ENCODE peak calls at places on chromosomes 5 and 9, in eight cellular contexts. I is stomach, U is spleen, K is H1, N is sigmoid colon, V is gastrocnemius medialis, D is suprapubic skin, R is esophagus squamous epithelium. J is an unnamed sample.

GRCh38 chr9:120348951-120349429 is 231.0 kb downstream of the CDK5RAP2 start:
- DNase-seq in I (peak; percentile 30), U (no peak), K (peak; percentile 70), N (no peak), V (no peak), D (no peak), R (no peak), J (peak; percentile 35)

GRCh38 chr9:70540016-70540415 is 125.6 kb upstream of the KLF9 start:
- DNase-seq in I (no peak), U (no peak), K (no peak), N (no peak), V (no peak), D (no peak), R (no peak), J (no peak)

GRCh38 chr9:136379401-136379800 is 5.9 kb upstream of the CARD9 start:
- DNase-seq in I (no peak), U (no peak), K (no peak), N (no peak), V (no peak), D (no peak), R (no peak), J (no peak)

GRCh38 chr5:31237159-31237558 is 43.7 kb downstream of the CDH6 start:
- DNase-seq in I (no peak), U (no peak), K (no peak), N (no peak), V (no peak), D (no peak), R (no peak), J (no peak)

GRCh38 chr5:21784487-21784886 is 1068.7 kb downstream of the CDH12 start:
- DNase-seq in I (no peak), U (no peak), K (no peak), N (no peak), V (no peak), D (no peak), R (no peak), J (no peak)

GRCh38 chr5:181200816-181201215 is 4.2 kb downstream of the TRIM7 start:
- DNase-seq in I (no peak), U (peak; percentile 14), K (no peak), N (no peak), V (no peak), D (no peak), R (no peak), J (no peak)

GRCh38 chr5:179795049-179795862 is 1.5 kb downstream of the LTC4S start:
- DNase-seq in I (peak; percentile 31), U (peak; percentile 78), K (peak; percentile 72), N (peak; percentile 70), V (peak; percentile 32), D (peak; percentile 76), R (no peak), J (peak; percentile 86)

GRCh38 chr9:116115731-116116353 is 37.7 kb upstream of the PAPPA start:
- DNase-seq in I (no peak), U (no peak), K (no peak), N (no peak), V (no peak), D (no peak), R (no peak), J (no peak)

GRCh38 chr5:111857633-111858032 is 100.6 kb upstream of the NREP start:
- DNase-seq in I (no peak), U (no peak), K (no peak), N (no peak), V (no peak), D (no peak), R (no peak), J (no peak)

GRCh38 chr5:88607492-88607891 is 275.5 kb downstream of the MEF2C start:
- DNase-seq in I (no peak), U (no peak), K (no peak), N (no peak), V (no peak), D (no peak), R (no peak), J (no peak)

GRCh38 chr5:72818866-72819534 is 2.5 kb downstream of the TNPO1 start:
- DNase-seq in I (peak; percentile 69), U (peak; percentile 89), K (peak; percentile 69), N (peak; percentile 78), V (peak; percentile 67), D (peak; percentile 67), R (no peak), J (peak; percentile 76)

GRCh38 chr5:52956014-52956413 is 33.1 kb upstream of the ITGA2 start:
- DNase-seq in I (no peak), U (no peak), K (no peak), N (no peak), V (no peak), D (no peak), R (no peak), J (no peak)

GRCh38 chr5:40428129-40428528 is 251.6 kb upstream of the PTGER4 start:
- DNase-seq in I (no peak), U (no peak), K (no peak), N (no peak), V (peak; percentile 55), D (no peak), R (no peak), J (no peak)

GRCh38 chr5:159508344-159508743 is 178.1 kb upstream of the IL12B start:
- DNase-seq in I (no peak), U (no peak), K (no peak), N (no peak), V (peak; percentile 29), D (no peak), R (no peak), J (no peak)

GRCh38 chr5:176776916-176777315 is 33.4 kb upstream of the UNC5A start:
- DNase-seq in I (no peak), U (peak; percentile 13), K (peak; percentile 31), N (peak; percentile 14), V (no peak), D (peak; percentile 11), R (no peak), J (no peak)

GRCh38 chr9:71819115-71819739 is 50.9 kb upstream of the CEMIP2 start:
- DNase-seq in I (peak; percentile 45), U (no peak), K (no peak), N (no peak), V (no peak), D (no peak), R (no peak), J (peak; percentile 48)

GRCh38 chr5:27969157-27969556 is 930.8 kb upstream of the CDH9 start:
- DNase-seq in I (no peak), U (no peak), K (no peak), N (no peak), V (no peak), D (no peak), R (no peak), J (no peak)

GRCh38 chr5:58505502-58505901 is 14.3 kb downstream of the GAPT start:
- DNase-seq in I (peak; percentile 28), U (no peak), K (no peak), N (no peak), V (no peak), D (no peak), R (no peak), J (no peak)

GRCh38 chr5:145484195-145484594 is 350.9 kb downstream of the PRELID2 start:
- DNase-seq in I (no peak), U (no peak), K (no peak), N (no peak), V (no peak), D (no peak), R (no peak), J (no peak)

GRCh38 chr9:31753756-31754155 is 630.7 kb upstream of the ACO1 start:
- DNase-seq in I (no peak), U (no peak), K (no peak), N (no peak), V (no peak), D (no peak), R (no peak), J (no peak)

GRCh38 chr5:54867310-54867944 is 118.0 kb downstream of the ESM1 start:
- DNase-seq in I (no peak), U (no peak), K (no peak), N (no peak), V (no peak), D (no peak), R (no peak), J (no peak)

GRCh38 chr5:130995254-130995515 is 169.9 kb downstream of the HINT1 start:
- DNase-seq in I (no peak), U (no peak), K (no peak), N (no peak), V (no peak), D (no peak), R (no peak), J (no peak)

GRCh38 chr5:125083932-125084331 is 337.5 kb upstream of the ZNF608 start:
- DNase-seq in I (no peak), U (no peak), K (no peak), N (no peak), V (no peak), D (no peak), R (no peak), J (no peak)

GRCh38 chr5:179880848-179881590 is 22.4 kb upstream of the MRNIP start:
- DNase-seq in I (no peak), U (peak; percentile 50), K (no peak), N (no peak), V (no peak), D (no peak), R (no peak), J (no peak)

GRCh38 chr5:74310386-74310785 is 330.1 kb downstream of the ENC1 start:
- DNase-seq in I (no peak), U (no peak), K (no peak), N (no peak), V (no peak), D (no peak), R (no peak), J (no peak)

GRCh38 chr5:126777974-126778674 is 1.2 kb downstream of the LMNB1 start:
- DNase-seq in I (peak; percentile 82), U (peak; percentile 98), K (peak; percentile 88), N (peak; percentile 92), V (peak; percentile 50), D (peak; percentile 90), R (peak; percentile 75), J (peak; percentile 71)
- TF ChIP-seq POLR2A in I (no peak), U (peak; percentile 29), K (peak; percentile 95), N (no peak), V (peak; percentile 18), D (no peak), R (peak; percentile 31), J (no peak)

GRCh38 chr5:100779669-100780375 is 123.3 kb downstream of the ST8SIA4 start:
- DNase-seq in I (no peak), U (no peak), K (no peak), N (no peak), V (peak; percentile 30), D (no peak), R (no peak), J (no peak)
- H3K4me1 ChIP-seq in I (no peaks in the 10 kb centered on the region), U (peaks cover 17% of the 10 kb centered on the region), K (no peaks in the 10 kb centered on the region), N (no peaks in the 10 kb centered on the region), V (no peaks in the 10 kb centered on the region), D (peaks cover 2% of the 10 kb centered on the region), R (peaks cover 14% of the 10 kb centered on the region), J (no peaks in the 10 kb centered on the region)

GRCh38 chr5:140671472-140672210 is 1.7 kb downstream of the DND1 start:
- DNase-seq in I (no peak), U (no peak), K (no peak), N (no peak), V (no peak), D (no peak), R (no peak), J (no peak)
- TF ChIP-seq POLR2A in I (no peak), U (no peak), K (no peak), N (no peak), V (no peak), D (no peak), R (no peak), J (no peak)

DNA sequence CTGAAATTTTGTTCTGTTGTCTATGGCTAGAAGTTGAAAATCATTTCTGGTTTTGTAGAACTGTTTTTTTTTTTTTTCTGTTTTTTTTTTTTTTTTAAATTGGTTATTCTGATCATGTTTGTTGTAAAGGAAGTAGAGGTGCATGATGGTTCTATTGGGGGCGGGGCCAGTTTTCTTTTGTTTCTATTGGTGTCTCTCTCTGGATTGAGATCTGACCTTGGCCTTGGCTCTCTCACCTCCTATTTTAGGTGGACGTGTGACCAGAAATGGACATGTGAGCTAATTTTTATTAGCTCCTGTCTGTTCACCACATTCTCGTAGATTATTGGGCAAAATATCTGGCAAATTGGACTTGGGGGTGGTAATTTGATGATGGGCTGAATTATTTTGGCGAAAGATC is 3.2 kb downstream of the ZNF618 start:
- DNase-seq in I (no peak), U (no peak), K (no peak), N (no peak), V (no peak), D (no peak), R (no peak), J (peak; percentile 33)
- H3K4me1 ChIP-seq in I (peaks cover 11% of the 10 kb centered on the region), U (peaks cover 4% of the 10 kb centered on the region), K (peaks cover 6% of the 10 kb centered on the region), N (peaks cover 18% of the 10 kb centered on the region), V (peaks cover 14% of the 10 kb centered on the region), D (peaks cover 19% of the 10 kb centered on the region), R (peaks cover 54% of the 10 kb centered on the region), J (peaks cover 29% of the 10 kb centered on the region)